ENCODE peak calls at places on chromosomes 5 and 9, in five cellular contexts. U is brain microvascular endothelial cell, D is heart right ventricle, I is spleen, N is SK-N-SH. B is an unnamed sample.
A peak's percentile ranks its signal among the peaks of the same experiment; 100 is the strongest.

GRCh38 chr9:84669293-84670105 is at the start of gene NTRK2:
- DNase-seq in U (peak; percentile 9), D (peak; percentile 25), I (peak; percentile 75), N (peak; percentile 65), B (no peak)

GRCh38 chr9:74742792-74743389 is 144.8 kb downstream of the TRPM6 start:
- DNase-seq in U (peak; percentile 27), D (no peak), I (no peak), N (peak; percentile 39), B (no peak)

GRCh38 chr5:59767753-59768159 is 125.8 kb downstream of the PDE4D start:
- DNase-seq in U (no peak), D (no peak), I (no peak), N (no peak), B (no peak)

GRCh38 chr5:172361566-172362238 is 78.1 kb upstream of the UBTD2 start:
- DNase-seq in U (peak; percentile 99), D (no peak), I (no peak), N (no peak), B (peak; percentile 95)

GRCh38 chr5:131068893-131069643 is 96.0 kb downstream of the HINT1 start:
- DNase-seq in U (no peak), D (no peak), I (peak; percentile 80), N (no peak), B (no peak)

GRCh38 chr5:171409164-171410136 is 10.0 kb upstream of the FGF18 start:
- DNase-seq in U (no peak), D (no peak), I (no peak), N (no peak), B (no peak)

GRCh38 chr5:146409081-146409671 is 38.0 kb upstream of the TCERG1 start:
- DNase-seq in U (peak; percentile 35), D (no peak), I (no peak), N (no peak), B (peak; percentile 34)

GRCh38 chr5:8322478-8322877 is 453.5 kb downstream of the MTRR start:
- DNase-seq in U (no peak), D (no peak), I (no peak), N (no peak), B (no peak)

GRCh38 chr9:107229146-107229545 is 53.9 kb upstream of the RAD23B start:
- DNase-seq in U (no peak), D (no peak), I (no peak), N (no peak), B (no peak)

GRCh38 chr9:37163299-37163698 is 42.9 kb downstream of the ZCCHC7 start:
- DNase-seq in U (no peak), D (no peak), I (no peak), N (no peak), B (no peak)

GRCh38 chr9:77912895-77913693 is 118.5 kb downstream of the GNAQ start:
- DNase-seq in U (peak; percentile 52), D (no peak), I (no peak), N (no peak), B (no peak)

GRCh38 chr5:54083851-54084250 is 226.5 kb downstream of the ARL15 start:
- DNase-seq in U (no peak), D (no peak), I (no peak), N (no peak), B (no peak)

GRCh38 chr5:142360607-142361120 is 35.8 kb upstream of the SPRY4 start:
- DNase-seq in U (peak; percentile 75), D (no peak), I (no peak), N (peak; percentile 52), B (no peak)

GRCh38 chr5:142366007-142366406 is 41.2 kb upstream of the SPRY4 start:
- DNase-seq in U (no peak), D (no peak), I (no peak), N (no peak), B (no peak)

GRCh38 chr5:142360051-142360498 is 35.3 kb upstream of the SPRY4 start:
- DNase-seq in U (no peak), D (no peak), I (no peak), N (no peak), B (no peak)

GRCh38 chr5:142364251-142365145 is 39.7 kb upstream of the SPRY4 start:
- DNase-seq in U (no peak), D (peak; percentile 64), I (peak; percentile 82), N (no peak), B (no peak)

GRCh38 chr5:142363619-142363963 is 38.8 kb upstream of the SPRY4 start:
- DNase-seq in U (no peak), D (no peak), I (no peak), N (no peak), B (no peak)
- H3K27ac ChIP-seq in U (no peak overlapping the region), D (no peak overlapping the region), I (peak overlapping the region; percentile 79), N (peak overlapping the region; percentile 16), B (peak overlapping the region; percentile 99)

GRCh38 chr9:133740891-133741290 is 2.7 kb upstream of the SARDH start:
- DNase-seq in U (no peak), D (no peak), I (no peak), N (no peak), B (no peak)

GRCh38 chr9:133742849-133743444 is 4.8 kb upstream of the SARDH start:
- DNase-seq in U (peak; percentile 54), D (peak; percentile 75), I (peak; percentile 91), N (peak; percentile 95), B (no peak)

GRCh38 chr9:133739408-133740280 is 1.5 kb upstream of the SARDH start:
- DNase-seq in U (no peak), D (no peak), I (no peak), N (peak; percentile 5), B (no peak)

GRCh38 chr9:133741716-133742115 is 3.6 kb upstream of the SARDH start:
- DNase-seq in U (no peak), D (no peak), I (no peak), N (no peak), B (no peak)

DNA sequence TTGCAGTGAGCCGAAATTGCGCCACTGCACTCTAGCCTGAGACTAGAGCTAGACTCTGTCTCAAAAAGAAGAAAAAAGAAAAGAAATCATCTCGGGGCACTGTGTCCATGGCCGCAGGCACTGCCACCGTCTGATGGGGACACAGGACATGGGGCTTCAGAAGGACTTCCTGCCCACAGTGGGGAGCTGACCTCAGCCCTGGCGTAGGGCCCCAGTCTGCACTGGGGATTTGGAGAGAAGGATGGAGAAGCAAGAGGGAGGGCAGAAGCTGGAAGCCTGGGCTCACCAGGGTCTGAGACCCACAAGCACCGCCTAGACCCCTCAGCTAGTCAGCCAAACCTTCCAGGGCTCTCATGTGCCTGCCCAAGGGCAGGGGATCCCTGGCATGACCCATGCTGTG is 4.1 kb upstream of the SARDH start:
- DNase-seq in U (no peak), D (no peak), I (no peak), N (peak; percentile 3), B (no peak)
- H3K27ac ChIP-seq in U (no peak overlapping the region), D (no peak overlapping the region), I (no peak overlapping the region), N (no peak overlapping the region), B (no peak overlapping the region)

GRCh38 chr9:18920685-18921084 is 112.3 kb downstream of the SAXO1 start:
- DNase-seq in U (no peak), D (no peak), I (no peak), N (no peak), B (no peak)

GRCh38 chr9:18923671-18924430 is 109.2 kb downstream of the SAXO1 start:
- DNase-seq in U (no peak), D (no peak), I (no peak), N (no peak), B (no peak)

GRCh38 chr9:18921677-18922076 is 111.3 kb downstream of the SAXO1 start:
- DNase-seq in U (no peak), D (no peak), I (no peak), N (no peak), B (no peak)

GRCh38 chr9:18923167-18923566 is 109.8 kb downstream of the SAXO1 start:
- DNase-seq in U (no peak), D (no peak), I (no peak), N (no peak), B (no peak)

DNA sequence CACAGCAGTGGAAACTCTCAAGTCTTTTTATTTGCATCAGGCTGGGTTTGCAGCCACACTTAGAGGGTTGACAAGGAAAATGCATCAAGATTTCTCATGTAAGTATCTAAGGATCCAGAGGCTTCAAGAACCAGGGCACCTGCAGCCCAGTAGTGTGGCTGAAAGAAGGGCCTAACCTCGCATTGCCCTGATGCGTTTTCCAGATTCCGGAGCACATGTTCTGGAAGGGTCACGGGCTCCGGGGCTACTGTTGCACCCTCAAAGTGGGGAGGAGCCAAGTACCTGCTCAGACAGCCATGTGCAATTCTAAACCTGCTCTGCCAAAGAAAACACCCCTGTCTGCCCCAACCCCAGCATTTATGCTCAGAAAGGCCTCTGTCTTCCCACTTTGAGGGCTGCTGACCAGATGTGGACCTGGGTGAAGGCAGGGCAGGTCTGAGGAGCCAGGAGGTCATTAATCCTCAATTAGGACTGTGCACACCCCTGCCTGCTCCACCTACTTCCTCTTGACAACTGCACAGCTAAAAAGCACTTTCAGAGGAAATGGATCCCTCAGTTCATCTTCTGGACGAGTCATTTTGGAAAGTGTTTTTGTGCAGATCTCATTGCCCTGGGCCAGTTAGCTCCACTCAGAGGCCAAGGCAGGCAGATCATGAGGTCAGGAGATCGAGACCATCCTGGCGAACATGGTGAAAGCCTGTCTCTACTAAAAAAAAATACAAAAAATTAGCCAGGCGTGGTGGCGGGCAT is 110.7 kb downstream of the SAXO1 start:
- DNase-seq in U (no peak), D (no peak), I (no peak), N (peak; percentile 48), B (no peak)
- H3K27ac ChIP-seq in U (no peak overlapping the region), D (no peak overlapping the region), I (no peak overlapping the region), N (no peak overlapping the region), B (no peak overlapping the region)

GRCh38 chr5:149130121-149130931 is 11.0 kb upstream of the ABLIM3 start:
- DNase-seq in U (no peak), D (no peak), I (no peak), N (no peak), B (no peak)
- H3K27ac ChIP-seq in U (no peak overlapping the region), D (no peak overlapping the region), I (no peak overlapping the region), N (no peak overlapping the region), B (peak overlapping the region; percentile 84)

GRCh38 chr5:78696637-78697036 is 48.1 kb upstream of the LHFPL2 start:
- DNase-seq in U (no peak), D (no peak), I (no peak), N (no peak), B (no peak)

GRCh38 chr5:78701795-78702406 is 53.3 kb upstream of the LHFPL2 start:
- DNase-seq in U (no peak), D (no peak), I (no peak), N (no peak), B (no peak)

GRCh38 chr5:78693339-78693738 is 44.8 kb upstream of the LHFPL2 start:
- DNase-seq in U (no peak), D (no peak), I (no peak), N (no peak), B (no peak)

GRCh38 chr5:78699565-78700143 is 51.1 kb upstream of the LHFPL2 start:
- DNase-seq in U (peak; percentile 96), D (no peak), I (no peak), N (no peak), B (peak; percentile 100)

DNA sequence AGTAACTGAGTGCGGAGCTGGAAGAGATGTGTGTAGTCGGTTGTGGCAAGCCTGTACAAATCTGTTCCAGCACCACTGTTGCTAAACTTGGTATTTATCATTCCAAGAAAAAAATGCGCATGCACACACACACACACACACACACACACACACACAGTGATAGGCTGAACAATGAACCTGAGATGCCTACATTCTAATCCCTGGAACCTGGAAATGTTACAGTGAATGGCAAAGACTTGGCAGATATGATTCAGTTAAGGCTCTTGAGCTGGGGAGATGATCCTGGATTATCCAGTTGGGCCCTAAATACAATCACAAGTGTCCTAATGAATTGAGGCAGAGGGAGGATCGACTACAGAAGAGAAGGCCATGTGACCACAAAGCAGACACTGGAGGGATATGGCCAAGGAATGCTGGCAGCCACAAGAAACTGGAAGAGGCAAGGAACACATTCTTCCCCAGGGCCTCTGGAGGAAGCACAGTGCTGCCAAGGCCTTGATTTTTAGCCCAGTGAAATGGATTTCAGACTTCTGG is 49.7 kb upstream of the LHFPL2 start:
- DNase-seq in U (peak; percentile 48), D (no peak), I (no peak), N (no peak), B (no peak)
- H3K27ac ChIP-seq in U (peak overlapping the region; percentile 88), D (no peak overlapping the region), I (no peak overlapping the region), N (no peak overlapping the region), B (peak overlapping the region; percentile 100)